ENCODE peak calls at places on chromosomes 4 and X, in ten cellular contexts. K is A549; Q is IMR-90; V is left ventricle myocardium inferior; S is prostate gland; A is cardiac muscle cell; B is CD8-positive, alpha-beta T cell; R is upper lobe of left lung; T is SJSA1; N is pancreas. U is an unnamed sample. For H3K4me1, the result is how much of the 10 kb centered on the place peaks cover.

GRCh38 chr4:164807611-164808010 is 53.7 kb downstream of the SMIM31 start:
- DNase-seq in V (no peak), S (no peak), N (no peak), B (no peak), K (no peak), R (peak), A (no peak), T (peak), Q (no peak), U (no peak)

GRCh38 chrX:1521459-1521956 is 15.5 kb downstream of the P2RY8 start:
- DNase-seq in V (no peak), T (no peak), Q (no peak), N (no peak), K (no peak), B (peak), S (no peak), R (peak), A (no peak), U (no peak)

GRCh38 chrX:39112143-39112542 is 310.9 kb downstream of the MID1IP1 start:
- DNase-seq in V (no peak), N (no peak), B (no peak), K (no peak), R (no peak), A (peak), S (no peak), Q (no peak), T (peak), U (no peak)

GRCh38 chrX:153460826-153461225 is 9.6 kb downstream of the HAUS7 start:
- DNase-seq in N (peak), S (no peak), B (peak), K (peak), T (no peak), V (no peak), A (peak), Q (peak), R (no peak), U (peak)

GRCh38 chrX:109685656-109686078 is 47.4 kb downstream of the ACSL4 start:
- DNase-seq in R (no peak), A (no peak), B (no peak), V (no peak), S (no peak), T (no peak), K (no peak), Q (no peak), N (no peak), U (no peak)

GRCh38 chrX:134896194-134896593 is 94.6 kb upstream of the SMIM10 start:
- DNase-seq in N (no peak), S (no peak), B (no peak), A (no peak), K (no peak), V (no peak), T (no peak), Q (no peak), R (no peak), U (no peak)

GRCh38 chrX:56792270-56793111 is 63.4 kb downstream of the NBDY start:
- DNase-seq in N (no peak), Q (no peak), S (no peak), B (no peak), K (no peak), R (peak), A (no peak), T (no peak), V (no peak), U (peak)

GRCh38 chr4:17576932-17577659 is at the start of gene LAP3:
- DNase-seq in N (peak), V (peak), B (peak), S (peak), T (peak), A (peak), R (peak), K (peak), Q (peak), U (peak)

GRCh38 chr4:139528377-139529005 is 27.5 kb downstream of the SETD7 start:
- DNase-seq in B (peak), Q (peak), R (peak), S (no peak), A (peak), N (no peak), V (peak), T (no peak), K (no peak), U (peak)

GRCh38 chrX:114924846-114925245 is 92.6 kb downstream of the IL13RA2 start:
- DNase-seq in Q (peak), S (no peak), K (no peak), B (no peak), T (no peak), R (no peak), A (peak), V (no peak), N (no peak), U (no peak)

GRCh38 chr4:6113641-6114040 is 86.7 kb downstream of the JAKMIP1 start:
- DNase-seq in N (no peak), T (no peak), S (no peak), Q (no peak), B (no peak), V (no peak), R (no peak), K (no peak), A (no peak), U (no peak)

GRCh38 chr4:108359130-108359709 is 190.5 kb upstream of the LEF1 start:
- DNase-seq in K (no peak), A (no peak), B (peak), T (no peak), R (no peak), N (no peak), Q (no peak), V (no peak), S (no peak), U (no peak)

GRCh38 chr4:54433686-54434085 is 204.6 kb downstream of the PDGFRA start:
- DNase-seq in A (peak), T (no peak), K (no peak), B (no peak), V (no peak), Q (peak), R (no peak), N (no peak), S (no peak), U (no peak)

GRCh38 chr4:83691998-83692397 is 156.1 kb downstream of the GPAT3 start:
- DNase-seq in S (no peak), N (no peak), T (no peak), B (no peak), A (no peak), R (no peak), K (no peak), Q (no peak), V (no peak), U (no peak)

GRCh38 chrX:12975999-12976558 is 1.2 kb downstream of the TMSB4X start:
- DNase-seq in T (peak), R (peak), B (peak), Q (peak), S (no peak), A (peak), N (peak), V (peak), K (peak), U (peak)

GRCh38 chr4:55366621-55367020 is 20.6 kb downstream of the SRD5A3 start:
- DNase-seq in T (no peak), V (no peak), N (no peak), K (no peak), A (no peak), Q (no peak), S (no peak), R (no peak), B (no peak), U (no peak)

GRCh38 chr4:99949999-99950912 is at the start of gene H2AZ1:
- DNase-seq in Q (peak), V (peak), N (peak), A (peak), R (peak), K (peak), T (peak), S (peak), B (peak), U (peak)

GRCh38 chr4:6633091-6633906 is 7.2 kb upstream of the MRFAP1 start:
- DNase-seq in B (no peak), Q (peak), V (no peak), S (peak), R (peak), K (no peak), N (no peak), T (no peak), A (peak), U (no peak)

GRCh38 chr4:20506827-20507226 is 193.4 kb upstream of the PACRGL start:
- DNase-seq in K (no peak), T (no peak), N (no peak), S (no peak), R (no peak), Q (peak), V (no peak), A (peak), B (no peak), U (no peak)

GRCh38 chr4:154464654-154465053 is 26.9 kb downstream of the DCHS2 start:
- DNase-seq in Q (no peak), T (no peak), A (no peak), V (no peak), K (no peak), R (no peak), N (no peak), B (no peak), S (no peak), U (no peak)

GRCh38 chr4:12897954-12898353 is 586.2 kb downstream of the RAB28 start:
- DNase-seq in N (no peak), Q (no peak), B (no peak), V (no peak), K (no peak), S (no peak), R (no peak), A (no peak), T (no peak), U (no peak)

GRCh38 chr4:65825121-65825520 is 154.8 kb upstream of the EPHA5 start:
- DNase-seq in V (no peak), S (no peak), N (no peak), A (peak), Q (peak), B (no peak), K (no peak), R (no peak), T (no peak), U (no peak)

GRCh38 chr4:67393699-67394281 is 151.5 kb downstream of the CENPC start:
- DNase-seq in Q (peak), R (no peak), B (no peak), N (no peak), S (peak), A (peak), V (no peak), K (peak), T (no peak), U (no peak)

GRCh38 chr4:33477715-33478114 is 2757.5 kb downstream of the PCDH7 start:
- DNase-seq in N (no peak), T (no peak), Q (no peak), R (no peak), B (no peak), K (no peak), A (no peak), S (no peak), V (no peak), U (no peak)

GRCh38 chrX:56728321-56728720 is 722 bp upstream of the NBDY start:
- DNase-seq in T (no peak), A (peak), R (no peak), V (no peak), Q (no peak), K (no peak), N (no peak), S (no peak), B (no peak), U (no peak)

GRCh38 chr4:144338834-144339233 is 198.3 kb upstream of the GYPA start:
- DNase-seq in K (no peak), A (no peak), R (no peak), Q (no peak), V (no peak), T (no peak), S (no peak), B (no peak), N (no peak), U (no peak)

GRCh38 chrX:85114776-85115175 is 111.1 kb downstream of the APOOL start:
- DNase-seq in Q (no peak), S (no peak), B (no peak), T (no peak), A (no peak), N (no peak), R (no peak), V (no peak), K (no peak), U (no peak)

GRCh38 chr4:79852305-79852730 is 220.7 kb downstream of the ANTXR2 start:
- DNase-seq in Q (peak), R (peak), A (peak), T (peak), B (no peak), S (no peak), N (no peak), V (peak), K (no peak), U (peak)

GRCh38 chr4:23161787-23162186 is 469.1 kb downstream of the GBA3 start:
- DNase-seq in S (no peak), V (no peak), N (no peak), B (no peak), T (no peak), R (no peak), K (no peak), Q (no peak), A (no peak), U (no peak)

GRCh38 chr4:126180642-126181041 is 865.9 kb downstream of the FAT4 start:
- DNase-seq in K (no peak), R (no peak), T (no peak), Q (no peak), V (no peak), S (no peak), A (no peak), N (no peak), B (no peak), U (no peak)

GRCh38 chr4:185717018-185717726 is 94.8 kb downstream of the SORBS2 start:
- DNase-seq in N (no peak), A (no peak), Q (no peak), T (no peak), S (no peak), V (no peak), K (no peak), R (no peak), B (no peak), U (no peak)

GRCh38 chr4:153643406-153644016 is 40.6 kb upstream of the TLR2 start:
- DNase-seq in R (no peak), Q (peak), A (peak), B (no peak), S (no peak), T (no peak), V (no peak), K (peak), N (no peak), U (no peak)

GRCh38 chr4:174847801-174848427 is 18.9 kb upstream of the GLRA3 start:
- DNase-seq in K (no peak), T (no peak), V (no peak), S (no peak), B (no peak), Q (no peak), A (no peak), R (no peak), N (no peak), U (no peak)

GRCh38 chr4:100504086-100504874 is 13.5 kb downstream of the EMCN start:
- DNase-seq in Q (no peak), S (no peak), T (no peak), N (no peak), R (no peak), K (no peak), V (no peak), A (no peak), B (no peak), U (no peak)

GRCh38 chr4:134708616-134709015 is 507.0 kb upstream of the PABPC4L start:
- DNase-seq in K (no peak), S (no peak), T (no peak), R (no peak), A (no peak), N (no peak), Q (no peak), V (no peak), B (no peak), U (no peak)

GRCh38 chrX:131830400-131831184 is 192.5 kb upstream of the STK26 start:
- DNase-seq in B (peak), Q (peak), T (peak), R (peak), A (peak), S (no peak), K (no peak), N (peak), V (peak), U (peak)

GRCh38 chr4:25621027-25621930 is 34.4 kb upstream of the SLC34A2 start:
- DNase-seq in N (no peak), B (no peak), T (no peak), A (no peak), R (no peak), V (no peak), K (no peak), S (no peak), Q (no peak), U (no peak)

GRCh38 chr4:88028961-88029360 is 21.5 kb downstream of the PKD2 start:
- DNase-seq in V (no peak), S (no peak), A (no peak), K (no peak), R (no peak), N (no peak), Q (no peak), T (no peak), B (no peak), U (no peak)

GRCh38 chrX:2185341-2186082 is 315.3 kb downstream of the DHRSX start:
- DNase-seq in A (no peak), T (no peak), V (no peak), N (no peak), R (no peak), Q (no peak), S (no peak), K (no peak), B (no peak), U (no peak)

GRCh38 chrX:125681507-125681906 is 361.8 kb downstream of the TEX13C start:
- DNase-seq in V (no peak), K (no peak), N (no peak), T (no peak), R (no peak), Q (no peak), S (no peak), B (no peak), A (no peak), U (no peak)

GRCh38 chr4:150136481-150136880 is 58.2 kb downstream of the DCLK2 start:
- DNase-seq in R (no peak), T (no peak), N (no peak), A (peak), K (no peak), B (no peak), Q (peak), V (no peak), S (no peak), U (no peak)

GRCh38 chr4:150139297-150139696 is 61.1 kb downstream of the DCLK2 start:
- DNase-seq in R (no peak), B (no peak), S (no peak), N (no peak), K (no peak), V (no peak), Q (no peak), A (no peak), T (no peak), U (no peak)

GRCh38 chr4:150142831-150143230 is 64.6 kb downstream of the DCLK2 start:
- DNase-seq in A (no peak), K (no peak), N (no peak), R (no peak), Q (no peak), V (no peak), S (no peak), T (no peak), B (no peak), U (no peak)

GRCh38 chr4:150145090-150145949 is 67.1 kb downstream of the DCLK2 start:
- DNase-seq in V (no peak), K (no peak), T (no peak), B (no peak), Q (peak), N (no peak), S (no peak), A (no peak), R (no peak), U (no peak)

GRCh38 chr4:150140774-150141400 is 62.6 kb downstream of the DCLK2 start:
- DNase-seq in K (no peak), B (no peak), V (no peak), T (no peak), R (no peak), A (peak), S (no peak), N (no peak), Q (peak), U (no peak)
- H3K4me3 ChIP-seq in K (peak), B (no peak), V (no peak), T (no peak), R (no peak), A (no peak), S (no peak), N (no peak), Q (no peak), U (no peak)

GRCh38 chrX:71622347-71623104 is 4.2 kb upstream of the CXCR3 start:
- DNase-seq in R (peak), B (peak), K (peak), Q (peak), S (peak), V (peak), T (no peak), N (peak), A (peak), U (peak)

GRCh38 chrX:71625471-71625870 is 7.2 kb upstream of the CXCR3 start:
- DNase-seq in V (no peak), T (no peak), S (no peak), K (no peak), Q (no peak), R (no peak), B (no peak), N (no peak), A (no peak), U (no peak)

GRCh38 chrX:71621644-71622346 is 3.5 kb upstream of the CXCR3 start:
- DNase-seq in Q (peak), R (no peak), S (no peak), T (no peak), B (no peak), N (no peak), A (peak), K (no peak), V (no peak), U (peak)

GRCh38 chrX:71623105-71623450 is 4.8 kb upstream of the CXCR3 start:
- DNase-seq in K (no peak), S (no peak), A (no peak), B (no peak), Q (no peak), T (no peak), N (no peak), R (no peak), V (no peak), U (no peak)

GRCh38 chrX:71623714-71624113 is 5.4 kb upstream of the CXCR3 start:
- DNase-seq in S (no peak), B (peak), K (no peak), Q (no peak), T (no peak), N (no peak), R (no peak), V (no peak), A (no peak), U (no peak)
- H3K4me1 ChIP-seq in S (under half), B (half or more), K (under half), Q (under half), T (under half), N (under half), R (under half), V (under half), A (under half), U (under half)

GRCh38 chr4:15779336-15779735 is 1.2 kb downstream of the CD38 start:
- DNase-seq in N (no peak), S (peak), B (no peak), A (peak), Q (peak), V (peak), T (no peak), K (peak), R (peak), U (peak)
- H3K4me3 ChIP-seq in N (peak), S (peak), B (peak), A (peak), Q (peak), V (peak), T (peak), K (peak), R (no peak), U (peak)

GRCh38 chr4:10001757-10002156 is 19.5 kb downstream of the SLC2A9 start:
- DNase-seq in N (no peak), S (no peak), V (no peak), T (no peak), K (no peak), Q (no peak), R (no peak), B (no peak), A (no peak), U (no peak)
- H3K4me1 ChIP-seq in N (under half), S (under half), V (under half), T (under half), K (under half), Q (under half), R (under half), B (under half), A (under half), U (under half)

DNA sequence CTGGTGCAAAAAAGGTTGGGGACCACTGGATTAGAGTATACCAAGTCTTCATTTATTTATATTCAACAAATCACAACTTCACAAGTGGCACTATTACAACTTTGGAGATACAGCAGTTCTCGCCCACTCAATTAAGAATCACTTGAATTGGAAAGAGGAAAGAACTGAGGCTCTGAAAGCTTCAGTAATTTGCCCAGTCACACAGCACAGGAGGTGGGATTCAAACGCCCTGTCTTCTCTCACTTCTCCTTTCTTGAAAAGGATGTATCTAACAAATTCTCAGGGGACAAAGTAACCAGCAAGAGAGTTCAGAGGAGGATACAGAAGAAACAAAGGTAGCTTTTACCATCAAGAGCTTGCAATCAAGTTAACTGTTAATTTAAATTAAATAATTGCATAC is 12.4 kb downstream of the SMIM14 start:
- DNase-seq in S (no peak), R (no peak), B (no peak), K (no peak), T (no peak), Q (no peak), A (no peak), N (no peak), V (no peak), U (no peak)
- H3K4me3 ChIP-seq in S (no peak), R (no peak), B (no peak), K (no peak), T (no peak), Q (no peak), A (no peak), N (no peak), V (no peak), U (no peak)

GRCh38 chr4:128286474-128287158 is 997 bp downstream of the PGRMC2 start:
- DNase-seq in S (peak), B (peak), K (peak), R (no peak), A (peak), T (no peak), Q (peak), N (no peak), V (no peak), U (peak)
- H3K4me1 ChIP-seq in S (under half), B (under half), K (under half), R (under half), A (under half), T (under half), Q (under half), N (under half), V (half or more), U (under half)

GRCh38 chrX:6407541-6407940 is 127.4 kb downstream of the VCX3A start:
- DNase-seq in V (no peak), A (no peak), Q (no peak), S (no peak), R (no peak), B (no peak), N (no peak), T (no peak), K (no peak), U (no peak)
- H3K4me3 ChIP-seq in V (no peak), A (no peak), Q (no peak), S (no peak), R (no peak), B (no peak), N (no peak), T (no peak), K (no peak), U (no peak)